ENCODE peak calls at places on chromosome 14, in eight cellular contexts. One of them, this sample, is unnamed.

GRCh38 chr14:104879201-104879982 is 14.3 kb downstream of the CEP170B start:
- DNase-seq in NCI-H524: no peak
- DNase-seq in NCI-H69: no peak
- DNase-seq in GM04504: no peak
- DNase-seq in SW 1271: no peak
- DNase-seq in A549: no peak
- DNase-seq in EH: no peak
- DNase-seq in Right ventricle myocardium superior: peak
- DNase-seq in this sample: no peak

GRCh38 chr14:103543721-103544626 is 15.0 kb downstream of the TRMT61A start:
- DNase-seq in NCI-H524: no peak
- DNase-seq in NCI-H69: peak
- DNase-seq in GM04504: no peak
- DNase-seq in SW 1271: no peak
- DNase-seq in A549: no peak
- DNase-seq in EH: no peak
- DNase-seq in Right ventricle myocardium superior: peak
- DNase-seq in this sample: peak

GRCh38 chr14:20278414-20278813 is 27.3 kb downstream of the TTC5 start:
- DNase-seq in NCI-H524: no peak
- DNase-seq in NCI-H69: peak
- DNase-seq in GM04504: no peak
- DNase-seq in SW 1271: no peak
- DNase-seq in A549: no peak
- DNase-seq in EH: peak
- DNase-seq in Right ventricle myocardium superior: peak
- DNase-seq in this sample: no peak

GRCh38 chr14:60965402-60965801 is 15.5 kb downstream of the TRMT5 start:
- DNase-seq in NCI-H524: no peak
- DNase-seq in NCI-H69: no peak
- DNase-seq in GM04504: no peak
- DNase-seq in SW 1271: no peak
- DNase-seq in A549: peak
- DNase-seq in EH: peak
- DNase-seq in Right ventricle myocardium superior: no peak
- DNase-seq in this sample: no peak

GRCh38 chr14:35287481-35288013 is 4.6 kb upstream of the PSMA6 start:
- DNase-seq in NCI-H524: no peak
- DNase-seq in NCI-H69: peak
- DNase-seq in GM04504: no peak
- DNase-seq in SW 1271: no peak
- DNase-seq in A549: no peak
- DNase-seq in EH: no peak
- DNase-seq in Right ventricle myocardium superior: no peak
- DNase-seq in this sample: no peak

GRCh38 chr14:69685716-69686115 is 74.3 kb downstream of the SUSD6 start:
- DNase-seq in NCI-H524: peak
- DNase-seq in NCI-H69: peak
- DNase-seq in GM04504: no peak
- DNase-seq in SW 1271: no peak
- DNase-seq in A549: no peak
- DNase-seq in EH: peak
- DNase-seq in Right ventricle myocardium superior: peak
- DNase-seq in this sample: peak

GRCh38 chr14:23327947-23328744 is 6.9 kb downstream of the PABPN1 start:
- DNase-seq in NCI-H524: peak
- DNase-seq in NCI-H69: peak
- DNase-seq in GM04504: no peak
- DNase-seq in SW 1271: no peak
- DNase-seq in A549: peak
- DNase-seq in EH: peak
- DNase-seq in Right ventricle myocardium superior: no peak
- DNase-seq in this sample: no peak

GRCh38 chr14:23174785-23175184 is 8.7 kb downstream of the SLC7A8 start:
- DNase-seq in NCI-H524: no peak
- DNase-seq in NCI-H69: no peak
- DNase-seq in GM04504: no peak
- DNase-seq in SW 1271: no peak
- DNase-seq in A549: no peak
- DNase-seq in EH: no peak
- DNase-seq in Right ventricle myocardium superior: no peak
- DNase-seq in this sample: no peak

GRCh38 chr14:90508073-90508472 is 111.2 kb downstream of the CALM1 start:
- DNase-seq in NCI-H524: no peak
- DNase-seq in NCI-H69: no peak
- DNase-seq in GM04504: no peak
- DNase-seq in SW 1271: no peak
- DNase-seq in A549: no peak
- DNase-seq in EH: no peak
- DNase-seq in Right ventricle myocardium superior: no peak
- DNase-seq in this sample: no peak

GRCh38 chr14:46574236-46574970 is 77.2 kb downstream of the RPL10L start:
- DNase-seq in NCI-H524: no peak
- DNase-seq in NCI-H69: no peak
- DNase-seq in GM04504: no peak
- DNase-seq in SW 1271: no peak
- DNase-seq in A549: no peak
- DNase-seq in EH: no peak
- DNase-seq in Right ventricle myocardium superior: no peak
- DNase-seq in this sample: no peak

GRCh38 chr14:97416550-97416949 is 619.4 kb downstream of the VRK1 start:
- DNase-seq in NCI-H524: no peak
- DNase-seq in NCI-H69: no peak
- DNase-seq in GM04504: no peak
- DNase-seq in SW 1271: no peak
- DNase-seq in A549: no peak
- DNase-seq in EH: no peak
- DNase-seq in Right ventricle myocardium superior: no peak
- DNase-seq in this sample: no peak

GRCh38 chr14:85604671-85605070 is 74.7 kb downstream of the FLRT2 start:
- DNase-seq in NCI-H524: no peak
- DNase-seq in NCI-H69: peak
- DNase-seq in GM04504: no peak
- DNase-seq in SW 1271: no peak
- DNase-seq in A549: no peak
- DNase-seq in EH: no peak
- DNase-seq in Right ventricle myocardium superior: no peak
- DNase-seq in this sample: no peak

GRCh38 chr14:99081156-99081765 is 190.7 kb downstream of the BCL11B start:
- DNase-seq in NCI-H524: no peak
- DNase-seq in NCI-H69: no peak
- DNase-seq in GM04504: no peak
- DNase-seq in SW 1271: no peak
- DNase-seq in A549: no peak
- DNase-seq in EH: no peak
- DNase-seq in Right ventricle myocardium superior: no peak
- DNase-seq in this sample: no peak

GRCh38 chr14:49972199-49972671 is 79.4 kb downstream of the ARF6 start:
- DNase-seq in NCI-H524: peak
- DNase-seq in NCI-H69: peak
- DNase-seq in GM04504: peak
- DNase-seq in SW 1271: no peak
- DNase-seq in A549: peak
- DNase-seq in EH: peak
- DNase-seq in Right ventricle myocardium superior: no peak
- DNase-seq in this sample: no peak

GRCh38 chr14:94465042-94465441 is 11.0 kb downstream of the SERPINA9 start:
- DNase-seq in NCI-H524: no peak
- DNase-seq in NCI-H69: no peak
- DNase-seq in GM04504: no peak
- DNase-seq in SW 1271: no peak
- DNase-seq in A549: no peak
- DNase-seq in EH: no peak
- DNase-seq in Right ventricle myocardium superior: no peak
- DNase-seq in this sample: no peak